ENCODE peak calls at places on chromosomes 11 and 22, in five cellular contexts. Y, H, D, W and L are unnamed samples.
A peak's percentile ranks its signal among the peaks of the same experiment; 100 is the strongest.

GRCh38 chr11:36622431-36623136 is 24.5 kb upstream of the RAG2 start:
- DNase-seq in W (peak; percentile 18), H (peak; percentile 49), Y (no peak), D (peak; percentile 32), L (peak; percentile 45)

GRCh38 chr11:62124186-62125113 is 639 bp downstream of the INCENP start:
- DNase-seq in D (peak; percentile 27), W (peak; percentile 33), H (peak; percentile 36), Y (peak; percentile 58), L (no peak)

GRCh38 chr11:72078477-72078876 is 1.9 kb downstream of the NUMA1 start:
- DNase-seq in Y (no peak), D (no peak), W (no peak), H (no peak), L (no peak)

GRCh38 chr11:114291847-114292680 is 4.1 kb upstream of the NNMT start:
- DNase-seq in D (peak; percentile 71), W (peak; percentile 83), Y (no peak), H (peak; percentile 85), L (no peak)

GRCh38 chr22:40055143-40055926 is 60.6 kb downstream of the FAM83F start:
- DNase-seq in W (no peak), H (no peak), Y (no peak), D (no peak), L (no peak)

GRCh38 chr22:46007848-46008261 is 30.9 kb upstream of the WNT7B start:
- DNase-seq in H (peak; percentile 95), W (peak; percentile 62), D (peak; percentile 90), Y (peak; percentile 65), L (no peak)

GRCh38 chr11:14954581-14954980 is 17.6 kb downstream of the CALCA start:
- DNase-seq in D (no peak), Y (no peak), H (no peak), W (no peak), L (no peak)

GRCh38 chr11:122229611-122230386 is 113.8 kb upstream of the BLID start:
- DNase-seq in W (no peak), H (no peak), Y (no peak), D (no peak), L (peak; percentile 65)

GRCh38 chr22:39493759-39494158 is 8.3 kb upstream of the MIEF1 start:
- DNase-seq in Y (no peak), W (peak; percentile 67), D (peak; percentile 53), H (peak; percentile 50), L (no peak)

GRCh38 chr11:119509277-119509841 is 86.4 kb upstream of the THY1 start:
- DNase-seq in Y (no peak), W (no peak), D (peak; percentile 60), H (peak; percentile 46), L (no peak)

GRCh38 chr11:127000991-127001390 is 421 bp upstream of the KIRREL3 start:
- DNase-seq in Y (no peak), H (no peak), D (no peak), W (no peak), L (no peak)
- TF ChIP-seq CTCF in Y (no peak), H (no peak), D (no peak), W (no peak), L (no peak)

GRCh38 chr11:64717268-64717578 is 5.8 kb downstream of the NRXN2 start:
- DNase-seq in W (no peak), Y (no peak), D (no peak), H (no peak), L (no peak)

GRCh38 chr11:64716471-64717267 is 6.3 kb downstream of the NRXN2 start:
- DNase-seq in D (no peak), H (no peak), W (no peak), Y (no peak), L (no peak)

GRCh38 chr11:64713781-64714363 is 9.1 kb downstream of the NRXN2 start:
- DNase-seq in D (no peak), Y (no peak), W (no peak), H (no peak), L (peak; percentile 33)

GRCh38 chr11:64714664-64715063 is 8.3 kb downstream of the NRXN2 start:
- DNase-seq in D (no peak), W (no peak), H (no peak), Y (no peak), L (no peak)

GRCh38 chr11:64715756-64716470 is 7.1 kb downstream of the NRXN2 start:
- DNase-seq in D (no peak), H (no peak), Y (no peak), W (no peak), L (no peak)
- H3K4me3 ChIP-seq in D (no peak overlapping the region), H (no peak overlapping the region), Y (no peak overlapping the region), W (no peak overlapping the region), L (no peak overlapping the region)

GRCh38 chr11:2273771-2274170 is 3.4 kb upstream of the ASCL2 start:
- DNase-seq in Y (no peak), H (no peak), D (no peak), W (no peak), L (no peak)
- H3K27me3 ChIP-seq in Y (no peaks in the 10 kb centered on the region), H (peaks cover 83% of the 10 kb centered on the region), D (peaks cover 5% of the 10 kb centered on the region), W (peaks cover 56% of the 10 kb centered on the region), L (no peaks in the 10 kb centered on the region)

GRCh38 chr11:57751676-57752253 is at the start of gene BTBD18:
- DNase-seq in H (peak; percentile 76), D (peak; percentile 70), W (peak; percentile 54), Y (peak; percentile 68), L (peak; percentile 66)
- TF ChIP-seq CTCF in H (peak; percentile 61), D (peak; percentile 60), W (peak; percentile 72), Y (peak; percentile 81), L (peak; percentile 54)

DNA sequence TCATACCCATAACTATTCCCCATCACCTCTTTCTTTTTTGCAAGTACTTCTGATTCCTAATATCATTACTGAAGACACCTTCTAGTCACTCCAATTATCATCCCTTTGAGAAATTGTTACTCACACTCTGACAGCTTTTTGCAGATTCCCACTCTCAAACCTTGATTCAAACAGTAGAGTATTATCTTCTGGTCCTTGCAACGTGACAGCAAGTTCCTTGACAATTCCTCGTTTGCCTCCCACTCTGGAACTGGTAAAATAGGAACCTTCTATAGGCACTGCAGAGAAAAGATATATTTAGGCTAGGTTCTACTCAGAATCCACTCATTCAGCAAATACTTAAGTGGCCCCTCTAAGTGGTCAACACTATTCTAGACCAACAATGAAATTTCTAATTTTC is 23.2 kb downstream of the AGBL2 start:
- DNase-seq in W (no peak), Y (peak; percentile 8), H (no peak), D (no peak), L (no peak)
- H3K4me3 ChIP-seq in W (no peak overlapping the region), Y (no peak overlapping the region), H (no peak overlapping the region), D (no peak overlapping the region), L (no peak overlapping the region)

DNA sequence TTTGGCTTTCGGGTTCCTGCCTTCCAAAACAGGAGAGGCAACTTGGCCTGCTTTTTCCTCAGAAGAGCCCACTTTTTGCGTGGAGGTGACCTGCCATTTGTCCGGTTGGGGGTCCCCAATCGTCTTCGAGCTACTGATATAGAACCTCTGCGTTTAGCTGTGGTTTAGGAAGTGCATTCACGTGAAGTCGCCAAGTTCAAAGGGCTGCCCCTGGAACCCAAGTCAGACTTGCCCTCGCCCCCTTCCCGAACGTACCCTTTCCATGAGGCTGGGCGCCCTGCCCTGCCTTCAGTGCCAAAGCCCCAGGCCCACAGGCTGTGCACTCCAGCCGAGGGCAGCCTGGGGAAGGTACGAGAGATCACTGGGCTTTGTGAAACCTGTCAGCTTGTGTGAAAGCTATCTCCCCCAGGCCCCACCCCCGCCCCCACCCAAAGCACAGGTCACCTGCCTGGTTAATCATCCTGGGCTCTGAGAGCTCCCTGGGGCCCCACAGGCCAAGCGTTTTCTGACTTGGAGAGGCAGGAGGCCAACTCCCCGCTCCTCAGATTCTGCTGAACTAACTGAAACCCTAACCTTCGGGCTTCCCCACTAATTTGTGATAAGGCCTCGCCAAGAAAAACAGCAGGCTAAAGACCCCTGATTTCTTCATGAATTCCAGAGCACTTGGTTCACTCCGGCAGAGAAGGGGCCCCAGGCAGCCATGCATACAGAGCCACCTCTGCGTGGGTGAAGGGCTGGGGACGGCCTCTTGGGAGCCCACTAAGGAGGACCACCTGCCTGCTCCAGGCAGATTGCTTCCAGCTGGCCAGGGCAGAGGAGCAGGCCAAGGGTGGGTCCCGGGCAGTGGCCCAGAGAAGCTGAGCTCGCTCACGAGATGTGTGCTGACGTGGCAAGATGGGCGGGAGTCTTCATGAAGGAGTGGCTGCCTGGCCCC is 25.8 kb upstream of the KCNQ1OT1 start:
- DNase-seq in Y (peak; percentile 69), H (peak; percentile 95), D (peak; percentile 89), W (peak; percentile 21), L (peak; percentile 86)
- H3K27me3 ChIP-seq in Y (no peaks in the 10 kb centered on the region), H (no peaks in the 10 kb centered on the region), D (peaks cover 10% of the 10 kb centered on the region), W (peaks cover 20% of the 10 kb centered on the region), L (no peaks in the 10 kb centered on the region)